ENCODE peak calls at places on chromosomes 11 and 22, in five cellular contexts. One of them, this sample, is unnamed.

GRCh38 chr11:29051935-29052334 is 943.7 kb downstream of the METTL15 start:
- DNase-seq in GM19239: no peak
- DNase-seq in neuronal stem cell: no peak
- DNase-seq in mesendoderm: no peak
- DNase-seq in KBM-7: no peak
- DNase-seq in this sample: no peak

GRCh38 chr11:13277719-13278619 is at the start of gene BMAL1:
- DNase-seq in neuronal stem cell: no peak
- DNase-seq in KBM-7: peak; percentile 33
- DNase-seq in mesendoderm: peak; percentile 44
- DNase-seq in GM19239: peak; percentile 24
- DNase-seq in this sample: peak; percentile 70

GRCh38 chr11:117134431-117134830 is 9.7 kb upstream of the PAFAH1B2 start:
- DNase-seq in mesendoderm: no peak
- DNase-seq in KBM-7: no peak
- DNase-seq in GM19239: no peak
- DNase-seq in neuronal stem cell: no peak
- DNase-seq in this sample: no peak

GRCh38 chr11:2465201-2466068 is 20.6 kb downstream of the KCNQ1 start:
- DNase-seq in KBM-7: no peak
- DNase-seq in mesendoderm: no peak
- DNase-seq in neuronal stem cell: no peak
- DNase-seq in GM19239: no peak
- DNase-seq in this sample: no peak

GRCh38 chr11:113664069-113664980 is 41.8 kb downstream of the TMPRSS5 start:
- DNase-seq in neuronal stem cell: no peak
- DNase-seq in KBM-7: no peak
- DNase-seq in mesendoderm: peak; percentile 57
- DNase-seq in GM19239: no peak
- DNase-seq in this sample: no peak

GRCh38 chr11:7893792-7894191 is 37.3 kb downstream of the OR10A6 start:
- DNase-seq in neuronal stem cell: no peak
- DNase-seq in mesendoderm: no peak
- DNase-seq in KBM-7: no peak
- DNase-seq in GM19239: no peak
- DNase-seq in this sample: no peak

GRCh38 chr11:67441082-67441683 is 2.1 kb downstream of the CORO1B start:
- DNase-seq in GM19239: no peak
- DNase-seq in neuronal stem cell: no peak
- DNase-seq in KBM-7: no peak
- DNase-seq in mesendoderm: no peak
- DNase-seq in this sample: no peak

GRCh38 chr22:27175444-27175843 is 518.1 kb downstream of the MIAT start:
- DNase-seq in neuronal stem cell: no peak
- DNase-seq in KBM-7: no peak
- DNase-seq in GM19239: no peak
- DNase-seq in mesendoderm: no peak
- DNase-seq in this sample: no peak

GRCh38 chr11:65225284-65226102 is 36.3 kb upstream of the POLA2 start:
- DNase-seq in GM19239: peak; percentile 61
- DNase-seq in mesendoderm: peak; percentile 78
- DNase-seq in KBM-7: peak; percentile 70
- DNase-seq in neuronal stem cell: peak; percentile 36
- DNase-seq in this sample: peak; percentile 83

GRCh38 chr22:20645954-20646353 is 128.0 kb upstream of the SERPIND1 start:
- DNase-seq in KBM-7: no peak
- DNase-seq in GM19239: no peak
- DNase-seq in neuronal stem cell: no peak
- DNase-seq in mesendoderm: no peak
- DNase-seq in this sample: no peak

GRCh38 chr11:2447253-2447950 is 2.6 kb downstream of the KCNQ1 start:
- DNase-seq in neuronal stem cell: no peak
- DNase-seq in mesendoderm: no peak
- DNase-seq in KBM-7: no peak
- DNase-seq in GM19239: no peak
- DNase-seq in this sample: no peak

GRCh38 chr11:95082576-95083001 is 7.1 kb upstream of the ENDOD1 start:
- DNase-seq in KBM-7: no peak
- DNase-seq in mesendoderm: no peak
- DNase-seq in neuronal stem cell: no peak
- DNase-seq in GM19239: no peak
- DNase-seq in this sample: no peak

GRCh38 chr11:122101625-122102291 is 14.3 kb downstream of the BLID start:
- DNase-seq in neuronal stem cell: peak; percentile 65
- DNase-seq in mesendoderm: peak; percentile 92
- DNase-seq in GM19239: no peak
- DNase-seq in KBM-7: no peak
- DNase-seq in this sample: no peak

GRCh38 chr22:50526849-50527801 is 1.7 kb upstream of the SCO2 start:
- DNase-seq in KBM-7: peak; percentile 70
- DNase-seq in GM19239: no peak
- DNase-seq in mesendoderm: peak; percentile 79
- DNase-seq in neuronal stem cell: no peak
- DNase-seq in this sample: peak; percentile 85

GRCh38 chr11:61516675-61517516 is 8.3 kb downstream of the LRRC10B start:
- DNase-seq in KBM-7: peak; percentile 58
- DNase-seq in GM19239: peak; percentile 91
- DNase-seq in mesendoderm: peak; percentile 52
- DNase-seq in neuronal stem cell: peak; percentile 74
- DNase-seq in this sample: peak; percentile 88